ENCODE peak calls at places on chromosomes 5 and 9, in eight cellular contexts. One of them, this sample, is unnamed.

GRCh38 chr9:121628401-121628800 is 23.0 kb upstream of the DAB2IP start:
- DNase-seq in GDM1: no peak
- DNase-seq in posterior vena cava: no peak
- DNase-seq in activated CD8-positive, alpha-beta memory T cell treated with anti-CD3 and anti-CD28 coated beads for 48 hours: no peak
- DNase-seq in Karpas-422: no peak
- DNase-seq in head of caudate nucleus: no peak
- DNase-seq in HTR-8/SVneo: no peak
- DNase-seq in ecto neural progenitor cell: no peak
- DNase-seq in this sample: no peak

GRCh38 chr9:119963258-119963797 is 594.1 kb upstream of the BRINP1 start:
- DNase-seq in GDM1: no peak
- DNase-seq in posterior vena cava: no peak
- DNase-seq in activated CD8-positive, alpha-beta memory T cell treated with anti-CD3 and anti-CD28 coated beads for 48 hours: no peak
- DNase-seq in Karpas-422: no peak
- DNase-seq in head of caudate nucleus: no peak
- DNase-seq in HTR-8/SVneo: peak
- DNase-seq in ecto neural progenitor cell: peak
- DNase-seq in this sample: no peak

GRCh38 chr9:114317665-114318357 is 5.1 kb upstream of the ORM1 start:
- DNase-seq in GDM1: no peak
- DNase-seq in posterior vena cava: no peak
- DNase-seq in activated CD8-positive, alpha-beta memory T cell treated with anti-CD3 and anti-CD28 coated beads for 48 hours: no peak
- DNase-seq in Karpas-422: no peak
- DNase-seq in head of caudate nucleus: no peak
- DNase-seq in HTR-8/SVneo: no peak
- DNase-seq in ecto neural progenitor cell: no peak
- DNase-seq in this sample: peak

GRCh38 chr9:98191210-98191609 is 1.2 kb downstream of the CORO2A start:
- DNase-seq in GDM1: no peak
- DNase-seq in posterior vena cava: no peak
- DNase-seq in activated CD8-positive, alpha-beta memory T cell treated with anti-CD3 and anti-CD28 coated beads for 48 hours: no peak
- DNase-seq in Karpas-422: no peak
- DNase-seq in head of caudate nucleus: no peak
- DNase-seq in HTR-8/SVneo: no peak
- DNase-seq in ecto neural progenitor cell: no peak
- DNase-seq in this sample: no peak

GRCh38 chr9:17807670-17808282 is 228.9 kb downstream of the SH3GL2 start:
- DNase-seq in GDM1: no peak
- DNase-seq in posterior vena cava: no peak
- DNase-seq in activated CD8-positive, alpha-beta memory T cell treated with anti-CD3 and anti-CD28 coated beads for 48 hours: no peak
- DNase-seq in Karpas-422: no peak
- DNase-seq in head of caudate nucleus: no peak
- DNase-seq in HTR-8/SVneo: no peak
- DNase-seq in ecto neural progenitor cell: no peak
- DNase-seq in this sample: no peak

GRCh38 chr9:5902377-5902776 is 11.7 kb downstream of the MLANA start:
- DNase-seq in GDM1: no peak
- DNase-seq in posterior vena cava: no peak
- DNase-seq in activated CD8-positive, alpha-beta memory T cell treated with anti-CD3 and anti-CD28 coated beads for 48 hours: no peak
- DNase-seq in Karpas-422: no peak
- DNase-seq in head of caudate nucleus: no peak
- DNase-seq in HTR-8/SVneo: no peak
- DNase-seq in ecto neural progenitor cell: no peak
- DNase-seq in this sample: no peak

GRCh38 chr5:123007292-123007691 is 29.2 kb downstream of the PPIC start:
- DNase-seq in GDM1: no peak
- DNase-seq in posterior vena cava: no peak
- DNase-seq in activated CD8-positive, alpha-beta memory T cell treated with anti-CD3 and anti-CD28 coated beads for 48 hours: no peak
- DNase-seq in Karpas-422: no peak
- DNase-seq in head of caudate nucleus: no peak
- DNase-seq in HTR-8/SVneo: no peak
- DNase-seq in ecto neural progenitor cell: no peak
- DNase-seq in this sample: no peak

GRCh38 chr5:40367260-40367659 is 312.5 kb upstream of the PTGER4 start:
- DNase-seq in GDM1: no peak
- DNase-seq in posterior vena cava: no peak
- DNase-seq in activated CD8-positive, alpha-beta memory T cell treated with anti-CD3 and anti-CD28 coated beads for 48 hours: no peak
- DNase-seq in Karpas-422: no peak
- DNase-seq in head of caudate nucleus: no peak
- DNase-seq in HTR-8/SVneo: no peak
- DNase-seq in ecto neural progenitor cell: no peak
- DNase-seq in this sample: no peak

GRCh38 chr9:105299190-105299854 is 54.9 kb downstream of the SLC44A1 start:
- DNase-seq in GDM1: peak
- DNase-seq in posterior vena cava: no peak
- DNase-seq in activated CD8-positive, alpha-beta memory T cell treated with anti-CD3 and anti-CD28 coated beads for 48 hours: no peak
- DNase-seq in Karpas-422: no peak
- DNase-seq in head of caudate nucleus: no peak
- DNase-seq in HTR-8/SVneo: peak
- DNase-seq in ecto neural progenitor cell: no peak
- DNase-seq in this sample: peak

GRCh38 chr9:22433691-22434090 is 12.9 kb upstream of the DMRTA1 start:
- DNase-seq in GDM1: no peak
- DNase-seq in posterior vena cava: no peak
- DNase-seq in activated CD8-positive, alpha-beta memory T cell treated with anti-CD3 and anti-CD28 coated beads for 48 hours: no peak
- DNase-seq in Karpas-422: no peak
- DNase-seq in head of caudate nucleus: no peak
- DNase-seq in HTR-8/SVneo: no peak
- DNase-seq in ecto neural progenitor cell: no peak
- DNase-seq in this sample: no peak

GRCh38 chr5:146680846-146681585 is 165.0 kb upstream of the GPR151 start:
- DNase-seq in GDM1: no peak
- DNase-seq in posterior vena cava: no peak
- DNase-seq in activated CD8-positive, alpha-beta memory T cell treated with anti-CD3 and anti-CD28 coated beads for 48 hours: no peak
- DNase-seq in Karpas-422: no peak
- DNase-seq in head of caudate nucleus: peak
- DNase-seq in HTR-8/SVneo: peak
- DNase-seq in ecto neural progenitor cell: no peak
- DNase-seq in this sample: no peak

GRCh38 chr5:123209163-123210013 is 120.3 kb downstream of the PRDM6 start:
- DNase-seq in GDM1: peak
- DNase-seq in posterior vena cava: no peak
- DNase-seq in activated CD8-positive, alpha-beta memory T cell treated with anti-CD3 and anti-CD28 coated beads for 48 hours: no peak
- DNase-seq in Karpas-422: no peak
- DNase-seq in head of caudate nucleus: no peak
- DNase-seq in HTR-8/SVneo: peak
- DNase-seq in ecto neural progenitor cell: no peak
- DNase-seq in this sample: peak

GRCh38 chr5:10556331-10556807 is 7.5 kb upstream of the ANKRD33B start:
- DNase-seq in GDM1: no peak
- DNase-seq in posterior vena cava: no peak
- DNase-seq in activated CD8-positive, alpha-beta memory T cell treated with anti-CD3 and anti-CD28 coated beads for 48 hours: no peak
- DNase-seq in Karpas-422: no peak
- DNase-seq in head of caudate nucleus: no peak
- DNase-seq in HTR-8/SVneo: peak
- DNase-seq in ecto neural progenitor cell: no peak
- DNase-seq in this sample: no peak

GRCh38 chr5:140785905-140786686 is at the start of gene PCDHA1:
- DNase-seq in GDM1: no peak
- DNase-seq in posterior vena cava: no peak
- DNase-seq in activated CD8-positive, alpha-beta memory T cell treated with anti-CD3 and anti-CD28 coated beads for 48 hours: no peak
- DNase-seq in Karpas-422: peak
- DNase-seq in head of caudate nucleus: peak
- DNase-seq in HTR-8/SVneo: no peak
- DNase-seq in ecto neural progenitor cell: no peak
- DNase-seq in this sample: no peak

GRCh38 chr5:133398646-133399081 is 213.7 kb downstream of the FSTL4 start:
- DNase-seq in GDM1: no peak
- DNase-seq in posterior vena cava: no peak
- DNase-seq in activated CD8-positive, alpha-beta memory T cell treated with anti-CD3 and anti-CD28 coated beads for 48 hours: peak
- DNase-seq in Karpas-422: no peak
- DNase-seq in head of caudate nucleus: no peak
- DNase-seq in HTR-8/SVneo: no peak
- DNase-seq in ecto neural progenitor cell: no peak
- DNase-seq in this sample: no peak

GRCh38 chr9:35105126-35105525 is 2.2 kb upstream of the STOML2 start:
- DNase-seq in GDM1: no peak
- DNase-seq in posterior vena cava: peak
- DNase-seq in activated CD8-positive, alpha-beta memory T cell treated with anti-CD3 and anti-CD28 coated beads for 48 hours: no peak
- DNase-seq in Karpas-422: no peak
- DNase-seq in head of caudate nucleus: no peak
- DNase-seq in HTR-8/SVneo: no peak
- DNase-seq in ecto neural progenitor cell: no peak
- DNase-seq in this sample: no peak

GRCh38 chr9:35826071-35826701 is 2.3 kb downstream of the FAM221B start:
- DNase-seq in GDM1: peak
- DNase-seq in posterior vena cava: no peak
- DNase-seq in activated CD8-positive, alpha-beta memory T cell treated with anti-CD3 and anti-CD28 coated beads for 48 hours: no peak
- DNase-seq in Karpas-422: peak
- DNase-seq in head of caudate nucleus: no peak
- DNase-seq in HTR-8/SVneo: peak
- DNase-seq in ecto neural progenitor cell: no peak
- DNase-seq in this sample: peak

GRCh38 chr9:34505370-34506120 is 17.2 kb downstream of the ENHO start:
- DNase-seq in GDM1: no peak
- DNase-seq in posterior vena cava: peak
- DNase-seq in activated CD8-positive, alpha-beta memory T cell treated with anti-CD3 and anti-CD28 coated beads for 48 hours: no peak
- DNase-seq in Karpas-422: no peak
- DNase-seq in head of caudate nucleus: no peak
- DNase-seq in HTR-8/SVneo: no peak
- DNase-seq in ecto neural progenitor cell: no peak
- DNase-seq in this sample: no peak

GRCh38 chr9:70261131-70261870 is 2.5 kb downstream of the SMC5 start:
- DNase-seq in GDM1: no peak
- DNase-seq in posterior vena cava: no peak
- DNase-seq in activated CD8-positive, alpha-beta memory T cell treated with anti-CD3 and anti-CD28 coated beads for 48 hours: no peak
- DNase-seq in Karpas-422: peak
- DNase-seq in head of caudate nucleus: no peak
- DNase-seq in HTR-8/SVneo: no peak
- DNase-seq in ecto neural progenitor cell: no peak
- DNase-seq in this sample: no peak

GRCh38 chr5:151719228-151719861 is 32.6 kb upstream of the SPARC start:
- DNase-seq in GDM1: peak
- DNase-seq in posterior vena cava: no peak
- DNase-seq in activated CD8-positive, alpha-beta memory T cell treated with anti-CD3 and anti-CD28 coated beads for 48 hours: no peak
- DNase-seq in Karpas-422: peak
- DNase-seq in head of caudate nucleus: peak
- DNase-seq in HTR-8/SVneo: no peak
- DNase-seq in ecto neural progenitor cell: no peak
- DNase-seq in this sample: peak